ENCODE peak calls at places on chromosomes 11 and 22, in ten cellular contexts. O is gastrocnemius medialis, F is IMR-90, Q is spleen, V is adrenal gland, W is sigmoid colon, R is ovary, P is right lobe of liver, C is HepG2, M is A549. T is an unnamed sample.
A peak's percentile ranks its signal among the peaks of the same experiment; 100 is the strongest.

GRCh38 chr11:14625804-14626203 is 17.8 kb upstream of the PDE3B start:
- DNase-seq in Q (no peak), M (no peak), O (no peak), P (no peak), W (no peak), R (no peak), C (no peak), F (no peak), V (no peak), T (no peak)

GRCh38 chr22:44357962-44358553 is 45.3 kb upstream of the SHISAL1 start:
- DNase-seq in F (peak; percentile 24), W (peak; percentile 91), V (peak; percentile 8), P (peak; percentile 22), Q (peak; percentile 19), O (no peak), C (no peak), M (no peak), R (peak; percentile 82), T (peak; percentile 51)

GRCh38 chr11:35144103-35144741 is 5.3 kb downstream of the CD44 start:
- DNase-seq in R (no peak), W (no peak), V (no peak), C (no peak), M (no peak), Q (peak; percentile 89), O (no peak), F (peak; percentile 84), P (peak; percentile 51), T (peak; percentile 50)

GRCh38 chr11:567629-568258 is 7.0 kb downstream of the RASSF7 start:
- DNase-seq in O (no peak), Q (peak; percentile 87), F (no peak), C (no peak), R (no peak), P (peak; percentile 64), M (no peak), V (no peak), W (no peak), T (no peak)

GRCh38 chr11:12536566-12536965 is 137.7 kb upstream of the TEAD1 start:
- DNase-seq in Q (no peak), M (no peak), C (no peak), R (no peak), O (no peak), F (no peak), V (no peak), P (no peak), W (no peak), T (no peak)

GRCh38 chr11:70210516-70210915 is 7.4 kb downstream of the FADD start:
- DNase-seq in W (no peak), F (no peak), V (peak; percentile 43), R (no peak), Q (peak; percentile 8), P (no peak), O (no peak), M (no peak), C (no peak), T (no peak)

GRCh38 chr11:110134120-110134519 is 40.9 kb downstream of the ZC3H12C start:
- DNase-seq in M (no peak), C (no peak), Q (no peak), R (no peak), V (no peak), W (no peak), O (no peak), P (no peak), F (no peak), T (no peak)

GRCh38 chr11:117786099-117786870 is 10.7 kb downstream of the DSCAML1 start:
- DNase-seq in F (no peak), Q (no peak), O (no peak), W (no peak), V (no peak), M (peak; percentile 31), C (no peak), P (no peak), R (no peak), T (no peak)

GRCh38 chr11:113262594-113262993 is 51.8 kb upstream of the TTC12 start:
- DNase-seq in P (no peak), M (no peak), F (no peak), W (no peak), O (no peak), Q (no peak), C (no peak), V (no peak), R (no peak), T (no peak)

GRCh38 chr11:93005239-93005638 is 35.8 kb downstream of the MTNR1B start:
- DNase-seq in C (no peak), V (no peak), W (no peak), M (no peak), P (no peak), F (peak; percentile 63), Q (no peak), O (no peak), R (no peak), T (no peak)

GRCh38 chr11:86740628-86741488 is 59.5 kb upstream of the PRSS23 start:
- DNase-seq in M (peak; percentile 95), O (peak; percentile 24), Q (no peak), R (peak; percentile 54), C (peak; percentile 78), F (peak; percentile 98), V (peak; percentile 83), W (peak; percentile 88), P (no peak), T (peak; percentile 51)

GRCh38 chr22:23098718-23099524 is 28.6 kb downstream of the GNAZ start:
- DNase-seq in Q (no peak), M (no peak), F (no peak), O (peak; percentile 29), P (no peak), C (no peak), R (peak; percentile 95), W (peak; percentile 87), V (peak; percentile 87), T (peak; percentile 67)

GRCh38 chr22:36077261-36077660 is 48.6 kb upstream of the RBFOX2 start:
- DNase-seq in V (no peak), F (peak; percentile 29), R (no peak), Q (no peak), P (no peak), O (no peak), M (no peak), W (no peak), C (no peak), T (no peak)

GRCh38 chr11:130308925-130309324 is 5.8 kb downstream of the ZBTB44 start:
- DNase-seq in O (no peak), C (no peak), V (peak; percentile 58), W (no peak), M (no peak), Q (no peak), P (no peak), R (no peak), F (peak; percentile 2), T (no peak)

GRCh38 chr11:3165152-3165705 is at the start of gene OSBPL5:
- DNase-seq in R (peak; percentile 85), W (peak; percentile 90), C (no peak), M (peak; percentile 22), Q (peak; percentile 91), P (peak; percentile 72), V (peak; percentile 76), O (no peak), F (peak; percentile 59), T (no peak)

GRCh38 chr22:50260801-50261614 is 475 bp downstream of the MAPK12 start:
- DNase-seq in V (no peak), W (no peak), C (no peak), O (no peak), P (no peak), Q (no peak), M (peak; percentile 72), R (peak; percentile 76), F (peak; percentile 67), T (no peak)

GRCh38 chr11:110433393-110434333 is 3.9 kb downstream of the FDX1 start:
- DNase-seq in V (no peak), R (no peak), O (no peak), M (peak; percentile 16), W (no peak), Q (no peak), C (peak; percentile 6), P (no peak), F (peak; percentile 42), T (no peak)

GRCh38 chr11:65427691-65428577 is 5.3 kb downstream of the NEAT1 start:
- DNase-seq in M (peak; percentile 82), O (no peak), Q (peak; percentile 74), C (no peak), V (peak; percentile 74), W (peak; percentile 70), F (peak; percentile 78), P (peak; percentile 68), R (peak; percentile 53), T (peak; percentile 70)

GRCh38 chr11:2462986-2463765 is 18.4 kb downstream of the KCNQ1 start:
- DNase-seq in R (peak; percentile 50), M (no peak), W (peak; percentile 59), Q (peak; percentile 90), F (no peak), O (no peak), C (peak; percentile 65), V (peak; percentile 93), P (no peak), T (peak; percentile 90)

DNA sequence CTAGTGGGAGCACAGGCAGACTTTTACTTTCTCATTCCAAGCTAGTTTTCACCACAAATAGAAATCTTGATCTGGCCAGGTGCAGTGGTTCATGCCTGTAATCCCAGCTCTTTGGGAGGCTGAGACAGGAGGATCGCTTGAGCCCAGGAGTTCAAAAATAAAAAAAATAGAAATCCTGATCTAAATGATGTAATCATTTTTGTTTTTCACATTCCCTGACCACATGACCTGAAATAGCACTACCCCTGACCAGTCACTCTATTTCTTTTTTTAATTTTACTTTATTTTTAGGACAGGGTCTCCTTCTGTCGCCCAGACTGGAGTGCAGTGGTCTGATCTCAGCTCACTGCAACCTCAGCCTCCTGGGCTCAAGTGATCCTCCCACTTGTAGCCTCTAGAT is 2.3 kb upstream of the TCN2 start:
- DNase-seq in Q (no peak), O (no peak), F (no peak), M (no peak), V (no peak), R (no peak), W (no peak), P (no peak), C (no peak), T (no peak)
- H3K4me1 ChIP-seq in Q (peaks cover 48% of the 10 kb centered on the region), O (peaks cover 25% of the 10 kb centered on the region), F (peaks cover 12% of the 10 kb centered on the region), M (peaks cover 30% of the 10 kb centered on the region), V (peaks cover 35% of the 10 kb centered on the region), R (peaks cover 7% of the 10 kb centered on the region), W (peaks cover 36% of the 10 kb centered on the region), P (peaks cover 9% of the 10 kb centered on the region), C (peaks cover 38% of the 10 kb centered on the region), T (peaks cover 3% of the 10 kb centered on the region)

GRCh38 chr11:67288452-67289225 is 464 bp upstream of the ANKRD13D start:
- DNase-seq in V (peak; percentile 88), Q (peak; percentile 98), F (peak; percentile 88), O (peak; percentile 66), R (peak; percentile 94), M (peak; percentile 89), C (peak; percentile 85), P (peak; percentile 93), W (peak; percentile 96), T (peak; percentile 96)
- TF ChIP-seq POLR2A in V (peak; percentile 38), Q (peak; percentile 29), F (peak; percentile 85), O (peak; percentile 30), R (peak; percentile 56), M (peak; percentile 80), C (peak; percentile 88), P (peak; percentile 83), W (peak; percentile 38), T (no peak)

GRCh38 chr11:78262710-78263109 is 74.0 kb downstream of the USP35 start:
- DNase-seq in R (no peak), O (no peak), V (no peak), M (no peak), Q (no peak), W (no peak), C (no peak), F (peak; percentile 29), P (no peak), T (no peak)
- H3K27ac ChIP-seq in R (no peak overlapping the region), O (no peak overlapping the region), V (no peak overlapping the region), M (no peak overlapping the region), Q (no peak overlapping the region), W (no peak overlapping the region), C (no peak overlapping the region), F (no peak overlapping the region), P (no peak overlapping the region), T (no peak overlapping the region)

GRCh38 chr22:29692327-29692640 is 27.5 kb upstream of the CABP7 start:
- DNase-seq in V (no peak), M (no peak), W (no peak), P (no peak), C (no peak), Q (no peak), O (no peak), R (no peak), F (no peak), T (no peak)
- H3K4me1 ChIP-seq in V (peaks cover 23% of the 10 kb centered on the region), M (no peaks in the 10 kb centered on the region), W (peaks cover 13% of the 10 kb centered on the region), P (no peaks in the 10 kb centered on the region), C (no peaks in the 10 kb centered on the region), Q (no peaks in the 10 kb centered on the region), O (peaks cover 13% of the 10 kb centered on the region), R (peaks cover 11% of the 10 kb centered on the region), F (peaks cover 2% of the 10 kb centered on the region), T (no peaks in the 10 kb centered on the region)